ENCODE peak calls at places on chromosomes 6 and 20, in five cellular contexts. E is progenitor cell of endocrine pancreas; F is neural crest cell; Q is fibroblast of mammary gland; V is CD8-positive, alpha-beta T cell. P is an unnamed sample.

GRCh38 chr6:3327403-3327802 is 68.7 kb downstream of the PSMG4 start:
- DNase-seq in E (no peak), F (no peak), Q (no peak), V (no peak), P (no peak)

GRCh38 chr20:36808317-36809257 is 35.0 kb upstream of the DSN1 start:
- DNase-seq in E (no peak), F (peak), Q (peak), V (peak), P (peak)

GRCh38 chr20:53706511-53707031 is 112.9 kb upstream of the ZNF217 start:
- DNase-seq in E (no peak), F (no peak), Q (no peak), V (no peak), P (no peak)

GRCh38 chr20:58558483-58559367 is 43.5 kb upstream of the APCDD1L start:
- DNase-seq in E (no peak), F (no peak), Q (no peak), V (no peak), P (no peak)

GRCh38 chr6:139250296-139251274 is 41.2 kb downstream of the TXLNB start:
- DNase-seq in E (peak), F (peak), Q (peak), V (peak), P (no peak)

GRCh38 chr6:46990031-46990644 is 52.0 kb downstream of the ADGRF1 start:
- DNase-seq in E (no peak), F (no peak), Q (no peak), V (no peak), P (no peak)

GRCh38 chr20:38213607-38213940 is 47.0 kb downstream of the KIAA1755 start:
- DNase-seq in E (no peak), F (no peak), Q (no peak), V (no peak), P (no peak)

GRCh38 chr6:154232013-154232920 is 124.3 kb downstream of the IPCEF1 start:
- DNase-seq in E (no peak), F (no peak), Q (peak), V (no peak), P (no peak)

GRCh38 chr6:17536586-17536985 is 63.5 kb upstream of the FAM8A1 start:
- DNase-seq in E (no peak), F (no peak), Q (no peak), V (no peak), P (no peak)

GRCh38 chr6:52550014-52550575 is 26.8 kb downstream of the TRAM2 start:
- DNase-seq in E (no peak), F (no peak), Q (no peak), V (no peak), P (no peak)

GRCh38 chr6:4635666-4636065 is 140.5 kb upstream of the CDYL start:
- DNase-seq in E (no peak), F (no peak), Q (peak), V (no peak), P (no peak)

GRCh38 chr20:56005389-56005715 is at the start of gene CBLN4:
- DNase-seq in E (no peak), F (no peak), Q (no peak), V (no peak), P (no peak)

GRCh38 chr6:9543649-9544048 is 871.2 kb downstream of the TFAP2A start:
- DNase-seq in E (no peak), F (no peak), Q (peak), V (no peak), P (no peak)

GRCh38 chr20:19934792-19935491 is 82.2 kb upstream of the NAA20 start:
- DNase-seq in E (no peak), F (no peak), Q (no peak), V (no peak), P (no peak)

GRCh38 chr6:149318581-149319286 is 1.2 kb downstream of the TAB2 start:
- DNase-seq in E (no peak), F (no peak), Q (no peak), V (peak), P (no peak)

GRCh38 chr6:83870649-83871048 is 11.2 kb downstream of the CYB5R4 start:
- DNase-seq in E (no peak), F (no peak), Q (no peak), V (no peak), P (no peak)

GRCh38 chr6:88843040-88843439 is 120.4 kb downstream of the RNGTT start:
- DNase-seq in E (no peak), F (no peak), Q (peak), V (no peak), P (no peak)

GRCh38 chr6:24650365-24650764 is 4.4 kb upstream of the KIAA0319 start:
- DNase-seq in E (no peak), F (no peak), Q (no peak), V (no peak), P (no peak)

GRCh38 chr6:165811512-165811911 is 148.5 kb upstream of the PDE10A start:
- DNase-seq in E (no peak), F (no peak), Q (no peak), V (no peak), P (no peak)

GRCh38 chr6:142401838-142402237 is 100.0 kb downstream of the ADGRG6 start:
- DNase-seq in E (no peak), F (no peak), Q (no peak), V (no peak), P (no peak)

GRCh38 chr6:122631571-122632249 is 21.5 kb downstream of the PKIB start:
- DNase-seq in E (no peak), F (no peak), Q (no peak), V (no peak), P (no peak)

GRCh38 chr6:63224179-63224578 is 12.9 kb downstream of the FKBP1C start:
- DNase-seq in E (no peak), F (no peak), Q (no peak), V (no peak), P (no peak)

GRCh38 chr6:105051941-105052471 is 95.1 kb downstream of the LIN28B start:
- DNase-seq in E (no peak), F (no peak), Q (peak), V (no peak), P (no peak)

GRCh38 chr20:50198211-50198666 is 7.6 kb downstream of the CEBPB start:
- DNase-seq in E (no peak), F (no peak), Q (no peak), V (no peak), P (no peak)

GRCh38 chr20:25540273-25540672 is 45.1 kb downstream of the NINL start:
- DNase-seq in E (no peak), F (no peak), Q (peak), V (no peak), P (no peak)

GRCh38 chr6:113707194-113707593 is 150.0 kb upstream of the MARCKS start:
- DNase-seq in E (no peak), F (no peak), Q (no peak), V (no peak), P (no peak)

GRCh38 chr20:4104045-4104444 is 88.7 kb upstream of the RNF24 start:
- DNase-seq in E (no peak), F (no peak), Q (no peak), V (no peak), P (no peak)

GRCh38 chr20:58224974-58225373 is 3.5 kb downstream of the ANKRD60 start:
- DNase-seq in E (no peak), F (no peak), Q (peak), V (no peak), P (no peak)

GRCh38 chr20:58629213-58629575 is 21.9 kb upstream of the STX16 start:
- DNase-seq in E (no peak), F (no peak), Q (no peak), V (no peak), P (no peak)

GRCh38 chr6:2632368-2632767 is 118.4 kb downstream of the MYLK4 start:
- DNase-seq in E (no peak), F (no peak), Q (peak), V (no peak), P (no peak)

GRCh38 chr6:69758214-69758613 is 38.6 kb downstream of the LMBRD1 start:
- DNase-seq in E (no peak), F (no peak), Q (no peak), V (no peak), P (no peak)

GRCh38 chr6:136582702-136583471 is 32.7 kb upstream of the MAP7 start:
- DNase-seq in E (no peak), F (no peak), Q (peak), V (no peak), P (no peak)